ENCODE peak calls at places on chromosomes 12 and 14, in nine cellular contexts. X is uterus, A is mucosa of descending colon, V is EH, J is cardiac fibroblast, I is activated T-cell treated with anti-CD3 and anti-CD28 coated beads for 48 hours, Z is WERI-Rb-1, N is 8988T, U is H7. P is an unnamed sample.

GRCh38 chr14:50311337-50311973 is 574 bp downstream of the L2HGDH start:
- DNase-seq in I (no peak), Z (no peak), A (peak; percentile 16), U (peak; percentile 22), J (peak; percentile 31), X (no peak), N (peak; percentile 67), V (no peak), P (peak; percentile 10)

GRCh38 chr14:90674043-90674670 is 142.1 kb downstream of the TTC7B start:
- DNase-seq in A (no peak), I (no peak), U (no peak), N (no peak), V (no peak), Z (no peak), X (no peak), J (no peak), P (no peak)

GRCh38 chr14:104341532-104342434 is 203.4 kb downstream of the KIF26A start:
- DNase-seq in N (peak; percentile 97), Z (peak; percentile 80), V (no peak), I (peak; percentile 54), J (peak; percentile 13), X (peak; percentile 12), A (peak; percentile 86), U (peak; percentile 99), P (no peak)

GRCh38 chr12:109752117-109753053 is 38.8 kb downstream of the FAM222A start:
- DNase-seq in A (no peak), Z (peak; percentile 91), I (no peak), X (no peak), V (no peak), U (no peak), J (no peak), N (no peak), P (no peak)

GRCh38 chr12:111180830-111181726 is 187.8 kb downstream of the PHETA1 start:
- DNase-seq in A (peak; percentile 38), J (peak; percentile 60), V (peak; percentile 6), Z (no peak), I (no peak), U (no peak), N (no peak), X (peak; percentile 57), P (no peak)

GRCh38 chr12:31682136-31682962 is 22.9 kb downstream of the ETFBKMT start:
- DNase-seq in N (no peak), V (peak; percentile 70), A (peak; percentile 85), J (peak; percentile 92), Z (peak; percentile 64), U (peak; percentile 72), I (peak; percentile 37), X (peak; percentile 38), P (peak; percentile 53)

GRCh38 chr12:8950287-8950574 is 786 bp upstream of the M6PR start:
- DNase-seq in Z (no peak), V (no peak), J (no peak), I (no peak), N (no peak), X (no peak), A (no peak), U (no peak), P (no peak)

GRCh38 chr12:92145731-92146496 is at the start of gene BTG1:
- DNase-seq in A (peak; percentile 99), J (peak; percentile 100), V (peak; percentile 100), Z (peak; percentile 99), I (peak; percentile 95), U (peak; percentile 94), N (peak; percentile 90), X (peak; percentile 100), P (peak; percentile 97)

GRCh38 chr14:97120204-97121120 is 323.3 kb downstream of the VRK1 start:
- DNase-seq in J (no peak), Z (no peak), I (peak; percentile 32), A (peak; percentile 6), N (no peak), V (no peak), X (no peak), U (no peak), P (no peak)

GRCh38 chr12:40794087-40794486 is 101.8 kb downstream of the CNTN1 start:
- DNase-seq in J (no peak), X (no peak), V (no peak), I (no peak), U (no peak), A (no peak), N (no peak), Z (no peak), P (no peak)

GRCh38 chr12:122081108-122081696 is 2.6 kb downstream of the MLXIP start:
- DNase-seq in J (peak; percentile 76), A (no peak), U (no peak), N (no peak), V (peak; percentile 67), X (peak; percentile 36), I (peak; percentile 23), Z (no peak), P (no peak)

GRCh38 chr12:52434096-52434733 is at the start of gene KRT75:
- DNase-seq in J (no peak), Z (no peak), N (no peak), X (no peak), U (no peak), A (peak; percentile 31), I (no peak), V (peak; percentile 43), P (no peak)

GRCh38 chr12:85405781-85406522 is 125.9 kb downstream of the ALX1 start:
- DNase-seq in X (no peak), J (peak; percentile 63), A (no peak), V (peak; percentile 49), Z (no peak), U (no peak), I (no peak), N (no peak), P (peak; percentile 18)

GRCh38 chr12:130031571-130032189 is 127.9 kb upstream of the TMEM132D start:
- DNase-seq in Z (peak; percentile 84), U (peak; percentile 90), X (no peak), V (peak; percentile 1), A (peak; percentile 74), J (peak; percentile 16), N (no peak), I (peak; percentile 56), P (peak; percentile 15)